ENCODE peak calls at places on chromosomes 7 and 10, in eight cellular contexts. I is ovary; A is psoas muscle; M is adrenal gland; O is CD8-positive, alpha-beta memory T cell; E is SJSA1; Q is lower lobe of right lung; G is IMR-90. J is an unnamed sample. For H3K4me1, the result is how much of the 10 kb centered on the place peaks cover.

GRCh38 chr7:43123457-43123856 is 11.0 kb downstream of the HECW1 start:
- DNase-seq in I (no peak), G (no peak), E (no peak), O (no peak), Q (no peak), A (no peak), M (no peak), J (no peak)

GRCh38 chr10:132359305-132360040 is 27.5 kb downstream of the LRRC27 start:
- DNase-seq in E (no peak), A (no peak), I (no peak), G (no peak), M (no peak), O (no peak), Q (peak), J (peak)

GRCh38 chr10:119473715-119474230 is 68.7 kb downstream of the RGS10 start:
- DNase-seq in G (no peak), I (no peak), O (no peak), Q (no peak), A (no peak), M (no peak), E (no peak), J (no peak)

GRCh38 chr7:1947586-1948217 is 277.6 kb downstream of the ELFN1 start:
- DNase-seq in O (no peak), M (no peak), G (no peak), A (peak), I (no peak), E (no peak), Q (peak), J (no peak)

GRCh38 chr10:132331259-132331955 is 586 bp upstream of the LRRC27 start:
- DNase-seq in Q (no peak), O (no peak), E (no peak), A (no peak), M (no peak), G (no peak), I (no peak), J (no peak)

GRCh38 chr7:123126691-123127090 is 73.1 kb downstream of the SLC13A1 start:
- DNase-seq in A (no peak), Q (no peak), G (no peak), M (no peak), E (no peak), I (no peak), O (no peak), J (no peak)

GRCh38 chr7:138091073-138091472 is 14.8 kb downstream of the AKR1D1 start:
- DNase-seq in I (no peak), A (no peak), G (no peak), O (no peak), E (no peak), M (no peak), Q (no peak), J (no peak)

GRCh38 chr7:41630741-41631140 is 72.1 kb downstream of the INHBA start:
- DNase-seq in A (no peak), Q (no peak), O (no peak), E (no peak), G (no peak), M (no peak), I (no peak), J (no peak)

GRCh38 chr7:19397917-19398316 is 252.7 kb upstream of the FERD3L start:
- DNase-seq in A (no peak), I (no peak), G (peak), E (no peak), Q (no peak), O (no peak), M (no peak), J (no peak)

GRCh38 chr7:96321041-96321669 is 743 bp downstream of the SLC25A13 start:
- DNase-seq in A (peak), G (peak), Q (peak), M (peak), E (peak), O (no peak), I (peak), J (peak)

GRCh38 chr7:96322373-96322695 is 436 bp upstream of the SLC25A13 start:
- DNase-seq in E (no peak), O (no peak), G (no peak), A (no peak), M (no peak), Q (no peak), I (no peak), J (no peak)

GRCh38 chr7:96321670-96322372 is at the start of gene SLC25A13:
- DNase-seq in O (peak), G (peak), E (peak), Q (peak), M (peak), A (peak), I (peak), J (peak)

GRCh38 chr7:96320437-96320836 is 1.5 kb downstream of the SLC25A13 start:
- DNase-seq in Q (no peak), M (no peak), A (no peak), G (no peak), I (no peak), E (no peak), O (no peak), J (no peak)

DNA sequence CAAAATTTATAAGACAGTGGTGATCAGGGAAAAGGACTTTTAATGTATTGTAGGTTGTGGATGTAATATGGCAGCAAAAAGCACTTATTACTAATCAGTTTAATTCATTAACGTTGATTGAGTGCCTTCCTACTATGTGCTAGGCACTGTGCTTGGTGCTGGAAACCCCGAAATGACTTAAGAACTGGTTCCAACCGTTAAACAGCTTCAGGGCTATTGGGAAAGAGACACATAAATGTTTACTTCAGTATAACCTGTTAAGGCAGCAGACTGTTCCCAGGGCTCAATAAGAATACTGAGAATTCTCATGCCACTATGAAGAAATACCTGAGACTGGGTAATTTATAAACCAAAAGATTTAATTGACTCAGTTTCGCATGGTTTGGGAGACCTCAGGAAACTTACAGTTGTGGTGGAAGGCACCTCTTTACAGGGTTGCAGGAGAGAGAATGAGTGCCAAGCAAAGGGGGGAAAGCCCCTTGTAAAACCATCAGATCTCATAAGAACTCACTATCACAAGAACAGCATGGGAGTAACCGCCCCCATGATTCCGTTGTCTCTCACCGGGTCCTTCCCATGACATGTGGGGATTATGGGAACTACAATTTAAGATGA is 1.1 kb upstream of the SLC25A13 start:
- DNase-seq in O (no peak), I (no peak), G (no peak), M (no peak), E (no peak), A (no peak), Q (no peak), J (no peak)
- H3K4me3 ChIP-seq in O (no peak), I (no peak), G (no peak), M (no peak), E (no peak), A (no peak), Q (no peak), J (no peak)

DNA sequence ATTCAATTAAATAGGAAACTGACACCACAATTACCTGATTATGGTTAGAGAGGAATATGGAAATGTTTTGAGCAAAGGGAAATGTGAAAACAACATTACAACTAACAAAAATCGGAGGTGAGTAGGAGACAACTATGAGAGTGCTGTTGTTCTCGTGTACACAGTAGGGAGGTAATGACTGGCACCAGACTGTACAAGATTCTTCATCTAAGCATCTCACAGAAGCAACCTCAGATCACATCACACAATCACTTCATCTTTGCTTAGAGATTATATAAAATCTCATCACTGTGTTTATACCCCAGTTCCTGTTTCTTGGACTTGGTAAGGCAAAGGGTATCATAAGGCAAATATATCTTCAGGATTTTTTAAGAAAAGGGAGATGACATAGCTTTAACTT is 14.9 kb downstream of the ABLIM1 start:
- DNase-seq in Q (no peak), M (no peak), G (no peak), E (no peak), A (no peak), O (no peak), I (no peak), J (no peak)
- H3K4me1 ChIP-seq in Q (under half), M (under half), G (under half), E (half or more), A (under half), O (under half), I (under half), J (under half)

GRCh38 chr10:49610735-49611165 is 640 bp downstream of the SLC18A3 start:
- DNase-seq in G (no peak), O (no peak), E (no peak), I (no peak), M (no peak), A (no peak), Q (no peak), J (peak)
- H3K4me3 ChIP-seq in G (no peak), O (no peak), E (no peak), I (no peak), M (no peak), A (peak), Q (no peak), J (no peak)

GRCh38 chr7:55550838-55551537 is 21.3 kb downstream of the VOPP1 start:
- DNase-seq in Q (no peak), M (no peak), I (no peak), G (no peak), E (no peak), O (no peak), A (no peak), J (no peak)
- H3K4me1 ChIP-seq in Q (under half), M (under half), I (under half), G (under half), E (under half), O (half or more), A (half or more), J (under half)

GRCh38 chr10:80406249-80406648 is 2.1 kb upstream of the PRXL2A start:
- DNase-seq in Q (no peak), G (no peak), E (no peak), I (no peak), A (no peak), M (no peak), O (no peak), J (no peak)
- H3K4me3 ChIP-seq in Q (no peak), G (no peak), E (no peak), I (no peak), A (no peak), M (no peak), O (no peak), J (no peak)

DNA sequence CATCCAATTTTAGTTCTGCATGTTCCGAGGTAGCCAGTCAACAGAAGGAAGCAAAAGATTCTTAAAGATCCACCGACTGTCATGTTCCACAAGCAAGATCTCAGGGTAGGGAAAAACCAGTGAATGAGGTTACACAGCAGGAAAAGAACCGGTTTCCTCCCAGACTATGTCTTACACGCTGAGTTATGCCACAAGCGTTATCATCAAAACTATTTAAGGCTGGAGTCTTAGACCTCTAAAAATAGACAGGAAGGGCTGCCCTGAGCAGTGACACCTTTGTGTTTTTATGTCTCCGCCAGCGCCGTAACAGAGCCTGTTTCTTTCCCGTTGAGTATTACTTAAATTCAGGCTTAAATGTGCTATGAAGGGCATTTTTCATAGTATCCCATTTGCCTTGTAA is 48.3 kb downstream of the PROSER2 start:
- DNase-seq in E (no peak), A (no peak), M (no peak), O (no peak), G (peak), Q (no peak), I (no peak), J (no peak)
- H3K4me1 ChIP-seq in E (under half), A (under half), M (under half), O (under half), G (under half), Q (under half), I (under half), J (under half)

GRCh38 chr10:84341983-84342382 is 13.6 kb downstream of the CCSER2 start:
- DNase-seq in M (no peak), I (no peak), E (no peak), O (no peak), Q (no peak), G (no peak), A (no peak), J (no peak)

GRCh38 chr10:84341538-84341856 is 13.1 kb downstream of the CCSER2 start:
- DNase-seq in O (no peak), E (no peak), M (no peak), A (no peak), I (no peak), G (no peak), Q (no peak), J (no peak)

GRCh38 chr10:84344560-84344959 is 16.2 kb downstream of the CCSER2 start:
- DNase-seq in G (no peak), E (no peak), I (no peak), O (no peak), A (no peak), M (no peak), Q (no peak), J (no peak)

GRCh38 chr10:84342584-84342983 is 14.2 kb downstream of the CCSER2 start:
- DNase-seq in M (no peak), O (no peak), I (no peak), A (no peak), E (no peak), G (no peak), Q (no peak), J (no peak)

DNA sequence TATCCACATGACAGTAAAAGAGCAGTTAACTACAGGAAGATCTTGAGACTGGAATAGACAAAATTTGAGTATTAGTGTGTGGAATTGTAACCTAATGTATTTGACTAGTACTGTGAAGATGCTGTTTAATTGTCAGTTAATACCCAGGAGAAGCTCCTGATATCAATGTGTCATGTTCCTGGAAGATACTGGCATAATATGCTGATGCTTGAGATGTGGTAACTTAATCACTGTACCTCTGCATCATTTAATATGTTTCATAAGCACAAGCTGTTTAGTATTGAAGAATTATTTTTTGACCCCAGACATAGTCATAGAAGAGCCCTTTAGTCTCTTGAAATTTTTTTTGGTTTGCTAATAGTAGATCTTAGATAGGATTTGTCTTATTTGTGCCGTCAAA is 15.4 kb downstream of the CCSER2 start:
- DNase-seq in E (no peak), I (no peak), G (no peak), Q (no peak), O (no peak), M (no peak), A (no peak), J (no peak)
- H3K4me3 ChIP-seq in E (no peak), I (no peak), G (no peak), Q (no peak), O (no peak), M (no peak), A (no peak), J (no peak)

J was measured in tibial artery.